ENCODE peak calls at places on chromosomes 12 and 14, in ten cellular contexts. M is CD4-positive, alpha-beta T cell; R is Caco-2; O is IMR-90; L is progenitor cell of endocrine pancreas; C is cardiac muscle cell; P is fibroblast of the aortic adventitia; D is stomach; Z is uterus; A is nephron progenitor cell. V is an unnamed sample.

GRCh38 chr12:114904254-114905003 is 220.5 kb upstream of the TBX3 start:
- DNase-seq in C (no peak), O (peak; percentile 85), P (peak; percentile 57), M (no peak), Z (no peak), D (no peak), L (no peak), A (no peak), R (no peak), V (no peak)

GRCh38 chr12:116673713-116674112 is 64.2 kb downstream of the SPRING1 start:
- DNase-seq in Z (no peak), O (no peak), C (no peak), L (no peak), R (no peak), A (no peak), M (no peak), D (no peak), P (no peak), V (no peak)

GRCh38 chr12:118402251-118402650 is 25.9 kb downstream of the SUDS3 start:
- DNase-seq in M (no peak), C (no peak), O (peak; percentile 93), R (no peak), P (peak; percentile 78), L (no peak), Z (no peak), A (no peak), D (no peak), V (no peak)

GRCh38 chr14:51716610-51717009 is 64.9 kb downstream of the FRMD6 start:
- DNase-seq in M (no peak), R (no peak), A (no peak), Z (no peak), P (no peak), C (no peak), D (no peak), O (peak; percentile 52), L (no peak), V (no peak)

GRCh38 chr12:109192358-109192757 is 76.0 kb downstream of the ACACB start:
- DNase-seq in M (no peak), R (no peak), A (no peak), L (no peak), C (no peak), Z (no peak), P (peak; percentile 52), D (no peak), O (peak; percentile 64), V (no peak)

GRCh38 chr12:93624595-93625294 is 52.3 kb downstream of the SOCS2 start:
- DNase-seq in R (no peak), L (no peak), D (no peak), M (no peak), A (no peak), P (peak; percentile 92), C (no peak), O (peak; percentile 98), Z (no peak), V (no peak)

GRCh38 chr12:111819191-111820158 is 22.6 kb upstream of the MAPKAPK5 start:
- DNase-seq in D (no peak), M (no peak), R (peak; percentile 54), C (no peak), L (no peak), A (no peak), Z (no peak), O (no peak), P (no peak), V (no peak)

GRCh38 chr12:94769746-94770396 is 119.5 kb upstream of the TMCC3 start:
- DNase-seq in A (no peak), M (no peak), C (no peak), L (no peak), R (no peak), O (no peak), P (no peak), Z (no peak), D (no peak), V (no peak)

GRCh38 chr12:44771485-44771884 is 104.6 kb downstream of the NELL2 start:
- DNase-seq in R (no peak), P (no peak), M (no peak), O (no peak), L (no peak), A (no peak), C (no peak), D (no peak), Z (no peak), V (no peak)

GRCh38 chr12:44775916-44776315 is 100.2 kb downstream of the NELL2 start:
- DNase-seq in A (no peak), D (no peak), O (no peak), M (no peak), P (no peak), Z (no peak), R (no peak), C (no peak), L (no peak), V (no peak)

GRCh38 chr12:44779766-44780165 is 96.3 kb downstream of the NELL2 start:
- DNase-seq in C (no peak), R (no peak), Z (no peak), P (no peak), A (no peak), D (no peak), O (no peak), M (no peak), L (no peak), V (no peak)

GRCh38 chr12:44780221-44780770 is 95.8 kb downstream of the NELL2 start:
- DNase-seq in R (no peak), L (no peak), A (no peak), O (no peak), D (no peak), M (no peak), P (no peak), Z (no peak), C (no peak), V (no peak)

GRCh38 chr12:44774815-44775411 is 101.2 kb downstream of the NELL2 start:
- DNase-seq in C (peak; percentile 46), R (peak; percentile 53), A (peak; percentile 70), M (peak; percentile 51), Z (no peak), O (peak; percentile 1), L (peak; percentile 39), D (peak; percentile 42), P (peak; percentile 8), V (no peak)
- TF ChIP-seq CTCF in C (peak; percentile 70), R (peak; percentile 93), A (peak; percentile 84), M (peak; percentile 91), Z (no peak), O (peak; percentile 52), L (peak; percentile 83), D (no peak), P (peak; percentile 69), V (peak; percentile 87)

DNA sequence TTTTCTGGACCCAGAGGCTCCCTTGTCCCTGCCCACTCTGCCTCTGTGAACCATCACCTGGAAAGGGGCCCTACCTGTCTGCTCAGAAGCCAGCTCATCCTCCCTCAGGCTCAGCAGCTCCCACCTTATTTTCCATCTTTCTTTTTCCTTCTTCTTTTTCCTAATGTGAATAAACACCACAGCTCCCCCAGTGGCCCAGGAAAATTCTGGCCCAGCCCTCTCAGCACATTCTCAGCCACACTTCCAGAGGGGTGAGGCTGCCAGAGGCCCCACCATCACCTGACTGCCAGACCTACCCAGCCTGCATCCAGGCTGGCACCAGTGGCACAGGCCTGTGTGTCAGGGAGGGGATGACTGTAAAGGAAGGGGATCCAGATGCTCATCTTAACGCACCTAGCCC is 23.0 kb downstream of the ZFHX2 start:
- DNase-seq in D (no peak), Z (no peak), A (no peak), R (no peak), P (no peak), M (no peak), C (no peak), L (no peak), O (no peak), V (no peak)
- TF ChIP-seq CTCF in D (no peak), Z (no peak), A (no peak), R (no peak), P (peak; percentile 20), M (no peak), C (peak; percentile 10), L (peak; percentile 32), O (peak; percentile 13), V (peak; percentile 52)

GRCh38 chr14:100433428-100433814 is 110.3 kb downstream of the SLC25A47 start:
- DNase-seq in M (no peak), D (no peak), Z (no peak), C (no peak), O (no peak), A (no peak), R (no peak), P (no peak), L (no peak), V (no peak)

GRCh38 chr14:100436745-100437406 is 113.7 kb downstream of the SLC25A47 start:
- DNase-seq in L (no peak), O (no peak), M (no peak), D (no peak), Z (no peak), A (no peak), C (no peak), P (no peak), R (no peak), V (no peak)

GRCh38 chr14:100434911-100435455 is 111.8 kb downstream of the SLC25A47 start:
- DNase-seq in O (no peak), A (no peak), P (no peak), M (no peak), Z (no peak), L (no peak), D (no peak), R (no peak), C (no peak), V (no peak)

GRCh38 chr14:100434033-100434601 is 111.0 kb downstream of the SLC25A47 start:
- DNase-seq in R (no peak), Z (no peak), L (no peak), P (no peak), A (no peak), M (no peak), O (no peak), C (no peak), D (no peak), V (no peak)

GRCh38 chr14:100435459-100435858 is 112.3 kb downstream of the SLC25A47 start:
- DNase-seq in C (no peak), R (no peak), M (no peak), D (no peak), O (no peak), L (no peak), P (no peak), A (no peak), Z (no peak), V (no peak)
- TF ChIP-seq CTCF in C (no peak), R (no peak), M (no peak), D (no peak), O (no peak), L (no peak), P (no peak), A (no peak), Z (no peak), V (no peak)

GRCh38 chr12:65121049-65121955 is at the start of gene WIF1:
- DNase-seq in A (peak; percentile 63), D (peak; percentile 45), M (no peak), Z (no peak), L (peak; percentile 14), R (no peak), O (no peak), P (no peak), C (peak; percentile 50), V (no peak)
- TF ChIP-seq CTCF in A (peak; percentile 58), D (no peak), M (no peak), Z (no peak), L (peak; percentile 52), R (no peak), O (peak; percentile 32), P (no peak), C (peak; percentile 33), V (peak; percentile 70)